ENCODE peak calls at places on chromosome 14, in eight cellular contexts. One of them, this sample, is unnamed.

GRCh38 chr14:100117647-100118376 is 41.6 kb downstream of the DEGS2 start:
- DNase-seq in suprapubic skin: no peak
- DNase-seq in CD8-positive, alpha-beta memory T cell: no peak
- DNase-seq in GM23248: no peak
- DNase-seq in stimulated activated CD4-positive, alpha-beta T cell treated with anti-CD3 and anti-CD28 coated beads, Interleukin-1b, Interleukin-23, amount 100 ng/mL, for 4 hours: no peak
- DNase-seq in kidney epithelial cell: no peak
- DNase-seq in KG1: no peak
- DNase-seq in right cardiac atrium: no peak
- DNase-seq in this sample: no peak

GRCh38 chr14:78016532-78016931 is 153.6 kb upstream of the NRXN3 start:
- DNase-seq in suprapubic skin: no peak
- DNase-seq in CD8-positive, alpha-beta memory T cell: no peak
- DNase-seq in GM23248: no peak
- DNase-seq in stimulated activated CD4-positive, alpha-beta T cell treated with anti-CD3 and anti-CD28 coated beads, Interleukin-1b, Interleukin-23, amount 100 ng/mL, for 4 hours: no peak
- DNase-seq in kidney epithelial cell: no peak
- DNase-seq in KG1: no peak
- DNase-seq in right cardiac atrium: no peak
- DNase-seq in this sample: no peak

GRCh38 chr14:75725481-75725880 is 64.4 kb downstream of the TTLL5 start:
- DNase-seq in suprapubic skin: no peak
- DNase-seq in CD8-positive, alpha-beta memory T cell: no peak
- DNase-seq in GM23248: peak
- DNase-seq in stimulated activated CD4-positive, alpha-beta T cell treated with anti-CD3 and anti-CD28 coated beads, Interleukin-1b, Interleukin-23, amount 100 ng/mL, for 4 hours: no peak
- DNase-seq in kidney epithelial cell: no peak
- DNase-seq in KG1: no peak
- DNase-seq in right cardiac atrium: no peak
- DNase-seq in this sample: no peak

GRCh38 chr14:103361868-103362267 is 23.3 kb upstream of the MARK3 start:
- DNase-seq in suprapubic skin: no peak
- DNase-seq in CD8-positive, alpha-beta memory T cell: no peak
- DNase-seq in GM23248: peak
- DNase-seq in stimulated activated CD4-positive, alpha-beta T cell treated with anti-CD3 and anti-CD28 coated beads, Interleukin-1b, Interleukin-23, amount 100 ng/mL, for 4 hours: no peak
- DNase-seq in kidney epithelial cell: peak
- DNase-seq in KG1: no peak
- DNase-seq in right cardiac atrium: no peak
- DNase-seq in this sample: no peak

GRCh38 chr14:41087056-41087455 is 519.6 kb upstream of the LRFN5 start:
- DNase-seq in suprapubic skin: no peak
- DNase-seq in CD8-positive, alpha-beta memory T cell: no peak
- DNase-seq in GM23248: no peak
- DNase-seq in stimulated activated CD4-positive, alpha-beta T cell treated with anti-CD3 and anti-CD28 coated beads, Interleukin-1b, Interleukin-23, amount 100 ng/mL, for 4 hours: no peak
- DNase-seq in kidney epithelial cell: no peak
- DNase-seq in KG1: no peak
- DNase-seq in right cardiac atrium: no peak
- DNase-seq in this sample: no peak

GRCh38 chr14:100203962-100204834 is 34.7 kb upstream of the YY1 start:
- DNase-seq in suprapubic skin: no peak
- DNase-seq in CD8-positive, alpha-beta memory T cell: no peak
- DNase-seq in GM23248: peak
- DNase-seq in stimulated activated CD4-positive, alpha-beta T cell treated with anti-CD3 and anti-CD28 coated beads, Interleukin-1b, Interleukin-23, amount 100 ng/mL, for 4 hours: no peak
- DNase-seq in kidney epithelial cell: no peak
- DNase-seq in KG1: no peak
- DNase-seq in right cardiac atrium: no peak
- DNase-seq in this sample: no peak

GRCh38 chr14:66541627-66542026 is 33.7 kb downstream of the GPHN start:
- DNase-seq in suprapubic skin: no peak
- DNase-seq in CD8-positive, alpha-beta memory T cell: no peak
- DNase-seq in GM23248: peak
- DNase-seq in stimulated activated CD4-positive, alpha-beta T cell treated with anti-CD3 and anti-CD28 coated beads, Interleukin-1b, Interleukin-23, amount 100 ng/mL, for 4 hours: no peak
- DNase-seq in kidney epithelial cell: no peak
- DNase-seq in KG1: no peak
- DNase-seq in right cardiac atrium: no peak
- DNase-seq in this sample: no peak

GRCh38 chr14:75636100-75636692 is 24.5 kb downstream of the ERG28 start:
- DNase-seq in suprapubic skin: no peak
- DNase-seq in CD8-positive, alpha-beta memory T cell: no peak
- DNase-seq in GM23248: peak
- DNase-seq in stimulated activated CD4-positive, alpha-beta T cell treated with anti-CD3 and anti-CD28 coated beads, Interleukin-1b, Interleukin-23, amount 100 ng/mL, for 4 hours: no peak
- DNase-seq in kidney epithelial cell: no peak
- DNase-seq in KG1: no peak
- DNase-seq in right cardiac atrium: no peak
- DNase-seq in this sample: no peak

GRCh38 chr14:92501891-92502351 is 11.7 kb upstream of the RIN3 start:
- DNase-seq in suprapubic skin: no peak
- DNase-seq in CD8-positive, alpha-beta memory T cell: no peak
- DNase-seq in GM23248: peak
- DNase-seq in stimulated activated CD4-positive, alpha-beta T cell treated with anti-CD3 and anti-CD28 coated beads, Interleukin-1b, Interleukin-23, amount 100 ng/mL, for 4 hours: no peak
- DNase-seq in kidney epithelial cell: no peak
- DNase-seq in KG1: no peak
- DNase-seq in right cardiac atrium: no peak
- DNase-seq in this sample: no peak

GRCh38 chr14:61146896-61147295 is 134.2 kb downstream of the TMEM30B start:
- DNase-seq in suprapubic skin: no peak
- DNase-seq in CD8-positive, alpha-beta memory T cell: no peak
- DNase-seq in GM23248: no peak
- DNase-seq in stimulated activated CD4-positive, alpha-beta T cell treated with anti-CD3 and anti-CD28 coated beads, Interleukin-1b, Interleukin-23, amount 100 ng/mL, for 4 hours: no peak
- DNase-seq in kidney epithelial cell: no peak
- DNase-seq in KG1: no peak
- DNase-seq in right cardiac atrium: no peak
- DNase-seq in this sample: no peak

GRCh38 chr14:23793532-23793931 is 157.4 kb downstream of the DHRS2 start:
- DNase-seq in suprapubic skin: no peak
- DNase-seq in CD8-positive, alpha-beta memory T cell: no peak
- DNase-seq in GM23248: no peak
- DNase-seq in stimulated activated CD4-positive, alpha-beta T cell treated with anti-CD3 and anti-CD28 coated beads, Interleukin-1b, Interleukin-23, amount 100 ng/mL, for 4 hours: no peak
- DNase-seq in kidney epithelial cell: no peak
- DNase-seq in KG1: no peak
- DNase-seq in right cardiac atrium: no peak
- DNase-seq in this sample: no peak

GRCh38 chr14:101115652-101116051 is 212.1 kb upstream of the RTL1 start:
- DNase-seq in suprapubic skin: peak
- DNase-seq in CD8-positive, alpha-beta memory T cell: no peak
- DNase-seq in GM23248: no peak
- DNase-seq in stimulated activated CD4-positive, alpha-beta T cell treated with anti-CD3 and anti-CD28 coated beads, Interleukin-1b, Interleukin-23, amount 100 ng/mL, for 4 hours: no peak
- DNase-seq in kidney epithelial cell: no peak
- DNase-seq in KG1: no peak
- DNase-seq in right cardiac atrium: no peak
- DNase-seq in this sample: no peak

GRCh38 chr14:71754422-71755095 is 177.7 kb upstream of the RGS6 start:
- DNase-seq in suprapubic skin: no peak
- DNase-seq in CD8-positive, alpha-beta memory T cell: no peak
- DNase-seq in GM23248: no peak
- DNase-seq in stimulated activated CD4-positive, alpha-beta T cell treated with anti-CD3 and anti-CD28 coated beads, Interleukin-1b, Interleukin-23, amount 100 ng/mL, for 4 hours: no peak
- DNase-seq in kidney epithelial cell: no peak
- DNase-seq in KG1: no peak
- DNase-seq in right cardiac atrium: no peak
- DNase-seq in this sample: no peak